ENCODE peak calls at places on chromosomes 6 and 20, in five cellular contexts. A, C, W, L and H are unnamed samples.

GRCh38 chr20:36493013-36493800 is 48.1 kb upstream of the MYL9 start:
- DNase-seq in L (no peak), A (no peak), W (peak; percentile 75), C (peak; percentile 28), H (no peak)

GRCh38 chr20:63940071-63940471 is 16.1 kb downstream of the UCKL1 start:
- DNase-seq in L (no peak), C (no peak), A (no peak), W (peak; percentile 81), H (no peak)

GRCh38 chr6:135992739-135993138 is 141.2 kb downstream of the PDE7B start:
- DNase-seq in L (no peak), W (no peak), A (no peak), C (no peak), H (no peak)

GRCh38 chr6:21922086-21922485 is 328.5 kb downstream of the SOX4 start:
- DNase-seq in A (peak; percentile 38), C (peak; percentile 50), W (peak; percentile 72), L (no peak), H (peak; percentile 7)

GRCh38 chr6:157724960-157725741 is 97.9 kb upstream of the SNX9 start:
- DNase-seq in C (no peak), L (peak; percentile 25), W (no peak), A (no peak), H (no peak)

GRCh38 chr6:20790032-20790791 is 256.0 kb downstream of the CDKAL1 start:
- DNase-seq in C (no peak), W (no peak), A (no peak), L (no peak), H (no peak)

GRCh38 chr6:44176935-44177509 is 18.4 kb downstream of the CAPN11 start:
- DNase-seq in A (no peak), L (peak; percentile 27), C (no peak), W (no peak), H (no peak)

GRCh38 chr20:7836076-7836475 is 104.2 kb downstream of the HAO1 start:
- DNase-seq in C (no peak), A (no peak), L (no peak), W (no peak), H (no peak)

GRCh38 chr20:33373735-33374605 is 27.3 kb downstream of the CDK5RAP1 start:
- DNase-seq in L (no peak), C (peak; percentile 95), W (no peak), A (peak; percentile 80), H (peak; percentile 87)

GRCh38 chr20:35490736-35491181 is 35.4 kb downstream of the CEP250 start:
- DNase-seq in A (no peak), L (peak; percentile 92), W (no peak), C (no peak), H (no peak)

GRCh38 chr20:60138263-60139127 is 180.3 kb downstream of the CDH26 start:
- DNase-seq in L (peak; percentile 71), W (no peak), A (no peak), C (no peak), H (no peak)

GRCh38 chr20:574297-574942 is 30.8 kb upstream of the CSNK2A1 start:
- DNase-seq in C (no peak), W (peak; percentile 67), L (no peak), A (no peak), H (no peak)

GRCh38 chr6:9204171-9204570 is 768.8 kb upstream of the SLC35B3 start:
- DNase-seq in A (peak; percentile 16), W (no peak), L (no peak), C (peak; percentile 13), H (peak; percentile 21)

GRCh38 chr6:4085329-4085695 is 6.4 kb upstream of the FAM217A start:
- DNase-seq in W (no peak), A (peak; percentile 9), L (no peak), C (no peak), H (peak; percentile 62)

GRCh38 chr20:36461600-36462439 is 79.5 kb upstream of the MYL9 start:
- DNase-seq in C (peak; percentile 48), L (peak; percentile 60), A (peak; percentile 35), W (peak; percentile 77), H (peak; percentile 62)

GRCh38 chr6:108948252-108948651 is 100.0 kb downstream of the ARMC2 start:
- DNase-seq in L (no peak), W (no peak), A (no peak), C (no peak), H (no peak)

GRCh38 chr6:26554669-26555504 is 16.7 kb downstream of the HMGN4 start:
- DNase-seq in W (peak; percentile 68), L (peak; percentile 73), A (no peak), C (peak; percentile 74), H (no peak)

GRCh38 chr6:16770701-16771569 is 9.7 kb upstream of the ATXN1 start:
- DNase-seq in C (peak; percentile 83), W (peak; percentile 92), L (peak; percentile 82), A (peak; percentile 71), H (peak; percentile 75)

GRCh38 chr20:36591854-36592641 is 13.5 kb upstream of the RAB5IF start:
- DNase-seq in C (no peak), A (peak; percentile 50), L (peak; percentile 86), W (peak; percentile 76), H (no peak)